ENCODE peak calls at places on chromosomes 3 and 15, in five cellular contexts. I is HepG2, G is K562, B is GM12878, Q is SK-N-SH. L is an unnamed sample.

GRCh38 chr3:134058728-134059601 is 29.2 kb upstream of the SLCO2A1 start:
- DNase-seq in B (no peak), G (no peak), Q (no peak), I (no peak), L (no peak)

GRCh38 chr3:20576228-20576627 is 390.2 kb upstream of the SGO1 start:
- DNase-seq in I (no peak), Q (no peak), B (no peak), G (no peak), L (no peak)

GRCh38 chr3:160885791-160886286 is 129.8 kb downstream of the PPM1L start:
- DNase-seq in B (peak; percentile 13), I (peak; percentile 1), Q (no peak), G (peak; percentile 24), L (no peak)

GRCh38 chr15:36810656-36811449 is 231.4 kb downstream of the CDIN1 start:
- DNase-seq in G (peak; percentile 36), Q (no peak), B (no peak), I (no peak), L (no peak)

GRCh38 chr3:58383476-58383875 is 50.2 kb downstream of the PDHB start:
- DNase-seq in I (no peak), G (no peak), Q (no peak), B (no peak), L (no peak)

GRCh38 chr3:194396897-194397756 is 1.9 kb downstream of the GP5 start:
- DNase-seq in B (no peak), G (no peak), I (no peak), Q (no peak), L (peak; percentile 22)

GRCh38 chr15:31299588-31300207 is 26.9 kb upstream of the KLF13 start:
- DNase-seq in G (no peak), Q (no peak), B (no peak), I (no peak), L (no peak)

GRCh38 chr3:188775412-188775811 is 396.4 kb upstream of the TPRG1 start:
- DNase-seq in G (no peak), Q (no peak), B (no peak), I (no peak), L (no peak)

GRCh38 chr3:23202203-23202920 is 765 bp upstream of the UBE2E2 start:
- DNase-seq in G (no peak), B (no peak), Q (no peak), I (no peak), L (peak; percentile 36)

GRCh38 chr15:56794923-56795329 is 61.6 kb upstream of the ZNF280D start:
- DNase-seq in I (no peak), Q (no peak), B (no peak), G (no peak), L (no peak)

GRCh38 chr3:13013151-13013561 is 60.1 kb downstream of the IQSEC1 start:
- DNase-seq in G (peak; percentile 77), I (no peak), B (no peak), Q (no peak), L (no peak)

DNA sequence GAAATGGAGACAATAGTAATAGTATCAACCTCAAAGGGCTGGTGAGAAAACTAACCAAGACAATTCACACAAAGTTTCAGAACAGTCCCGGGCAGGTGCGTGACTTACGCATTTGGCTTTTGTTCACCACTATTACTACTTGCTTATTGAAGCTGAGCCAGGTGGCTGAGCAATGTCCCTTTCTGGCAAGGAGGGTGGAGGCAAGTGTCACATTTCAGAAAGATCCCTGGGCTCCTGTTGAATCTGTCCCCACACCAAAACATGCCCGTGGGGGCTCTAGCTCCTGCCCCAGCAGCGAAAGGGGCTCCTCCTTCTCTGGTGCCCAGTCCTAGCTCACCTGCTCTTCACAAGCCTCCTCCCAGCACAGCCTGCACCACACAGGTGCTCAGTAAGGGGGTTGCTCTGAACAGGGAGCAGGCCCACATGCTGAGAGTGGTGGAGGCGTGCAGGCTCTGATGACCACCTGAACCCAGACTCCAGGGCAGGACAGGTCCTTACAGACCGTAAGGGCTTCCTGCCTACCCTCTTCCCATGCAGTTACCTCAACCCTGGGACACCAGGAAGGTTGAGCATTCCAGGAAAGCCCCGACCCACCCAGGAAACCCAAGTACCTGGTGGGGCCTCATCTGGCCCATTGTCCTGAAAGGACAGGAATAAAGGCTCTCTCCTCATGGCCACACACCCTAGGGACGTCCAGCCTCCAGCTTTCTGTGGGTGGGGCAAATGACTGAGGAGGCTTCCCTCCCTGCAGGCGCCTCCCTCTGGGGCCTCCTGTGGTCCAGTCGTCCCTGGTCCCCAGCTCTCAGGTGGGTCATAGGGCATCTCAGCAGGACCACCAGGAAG is 32.6 kb downstream of the SEMA7A start:
- DNase-seq in I (no peak), B (peak; percentile 75), G (no peak), Q (no peak), L (no peak)
- TF ChIP-seq GABPA in I (no peak), B (no peak), G (no peak), Q (no peak), L (no peak)

GRCh38 chr3:195856410-195857084 is 44.8 kb upstream of the MUC4 start:
- DNase-seq in G (peak; percentile 89), I (no peak), Q (no peak), B (no peak), L (peak; percentile 65)

GRCh38 chr3:195853036-195853435 is 41.3 kb upstream of the MUC4 start:
- DNase-seq in Q (no peak), I (no peak), B (no peak), G (no peak), L (no peak)

GRCh38 chr3:195853930-195854478 is 42.3 kb upstream of the MUC4 start:
- DNase-seq in Q (no peak), I (no peak), G (no peak), B (no peak), L (no peak)

GRCh38 chr3:195855471-195856409 is 44.0 kb upstream of the MUC4 start:
- DNase-seq in Q (no peak), G (no peak), I (no peak), B (no peak), L (no peak)

GRCh38 chr3:195854628-195855300 is 43.0 kb upstream of the MUC4 start:
- DNase-seq in I (no peak), G (peak; percentile 54), Q (no peak), B (no peak), L (no peak)
- H3K4me3 ChIP-seq in I (no peak overlapping the region), G (no peak overlapping the region), Q (no peak overlapping the region), B (no peak overlapping the region), L (no peak overlapping the region)

DNA sequence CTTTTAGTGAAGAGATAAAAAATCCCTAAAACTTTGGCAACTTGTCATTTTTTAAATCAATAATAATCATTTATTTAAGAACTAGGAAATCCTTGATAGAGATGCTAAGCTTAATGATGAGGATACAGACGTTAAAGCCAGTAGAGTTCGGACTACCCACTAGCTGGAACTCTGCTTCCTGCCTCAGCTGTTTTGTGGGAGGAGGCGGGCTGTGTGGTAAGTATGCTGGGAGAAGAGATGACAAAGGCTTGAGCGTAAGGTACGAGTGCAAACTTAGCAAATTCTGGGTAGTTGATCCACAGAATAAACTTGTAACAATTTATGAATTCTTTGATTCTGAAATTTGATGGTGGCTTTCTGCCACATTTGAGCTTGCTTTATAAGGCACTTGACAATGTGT is 111.2 kb upstream of the NANOGP8 start:
- DNase-seq in B (no peak), I (no peak), Q (no peak), G (no peak), L (no peak)
- TF ChIP-seq REST in B (no peak), I (no peak), Q (no peak), G (no peak), L (no peak)

GRCh38 chr3:197507081-197507480 is 48.7 kb downstream of the BDH1 start:
- DNase-seq in G (no peak), B (no peak), I (no peak), Q (no peak), L (no peak)
- TF ChIP-seq GABPA in G (no peak), B (no peak), I (no peak), Q (no peak), L (no peak)

DNA sequence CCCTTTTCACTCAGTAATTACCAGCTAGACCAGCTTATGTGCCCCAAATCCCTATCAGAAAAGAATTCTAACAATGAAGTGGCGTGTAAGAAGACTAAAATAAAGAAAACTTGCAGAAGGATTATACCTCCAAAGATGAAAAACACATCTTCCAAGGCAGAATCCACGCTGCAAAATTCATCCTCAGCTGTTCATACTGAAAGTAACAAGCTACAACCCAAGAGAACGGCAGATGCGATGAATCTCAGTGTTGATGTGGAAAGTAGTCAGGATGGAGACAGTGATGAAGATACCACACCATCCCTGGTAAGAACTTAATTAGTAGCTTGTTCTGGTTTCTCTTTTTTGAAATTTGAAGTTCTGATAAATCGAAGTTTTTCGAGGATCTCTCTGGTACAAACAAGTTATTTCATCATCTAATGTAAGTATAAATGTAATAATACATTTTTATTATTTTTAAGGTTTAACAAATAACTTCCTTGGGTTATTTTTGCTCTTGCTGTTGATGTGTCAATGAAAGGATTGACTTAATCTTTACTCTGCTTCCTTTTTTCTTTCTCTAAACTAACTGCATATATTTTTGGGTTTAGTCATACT is 1.4 kb downstream of the WDR76 start:
- DNase-seq in Q (peak; percentile 23), G (no peak), I (no peak), B (no peak), L (no peak)
- H3K4me3 ChIP-seq in Q (peak overlapping the region; percentile 66), G (peak overlapping the region; percentile 64), I (no peak overlapping the region), B (peak overlapping the region; percentile 73), L (peak overlapping the region; percentile 83)

GRCh38 chr3:151445283-151446001 is 15.4 kb downstream of the IGSF10 start:
- DNase-seq in B (no peak), G (no peak), Q (no peak), I (no peak), L (peak; percentile 83)
- TF ChIP-seq REST in B (no peak), G (no peak), Q (no peak), I (no peak), L (no peak)

GRCh38 chr3:46456118-46456517 is 8.6 kb downstream of the LTF start:
- DNase-seq in G (no peak), I (no peak), Q (no peak), B (no peak), L (no peak)
- TF ChIP-seq GABPA in G (no peak), I (no peak), Q (no peak), B (no peak), L (no peak)

DNA sequence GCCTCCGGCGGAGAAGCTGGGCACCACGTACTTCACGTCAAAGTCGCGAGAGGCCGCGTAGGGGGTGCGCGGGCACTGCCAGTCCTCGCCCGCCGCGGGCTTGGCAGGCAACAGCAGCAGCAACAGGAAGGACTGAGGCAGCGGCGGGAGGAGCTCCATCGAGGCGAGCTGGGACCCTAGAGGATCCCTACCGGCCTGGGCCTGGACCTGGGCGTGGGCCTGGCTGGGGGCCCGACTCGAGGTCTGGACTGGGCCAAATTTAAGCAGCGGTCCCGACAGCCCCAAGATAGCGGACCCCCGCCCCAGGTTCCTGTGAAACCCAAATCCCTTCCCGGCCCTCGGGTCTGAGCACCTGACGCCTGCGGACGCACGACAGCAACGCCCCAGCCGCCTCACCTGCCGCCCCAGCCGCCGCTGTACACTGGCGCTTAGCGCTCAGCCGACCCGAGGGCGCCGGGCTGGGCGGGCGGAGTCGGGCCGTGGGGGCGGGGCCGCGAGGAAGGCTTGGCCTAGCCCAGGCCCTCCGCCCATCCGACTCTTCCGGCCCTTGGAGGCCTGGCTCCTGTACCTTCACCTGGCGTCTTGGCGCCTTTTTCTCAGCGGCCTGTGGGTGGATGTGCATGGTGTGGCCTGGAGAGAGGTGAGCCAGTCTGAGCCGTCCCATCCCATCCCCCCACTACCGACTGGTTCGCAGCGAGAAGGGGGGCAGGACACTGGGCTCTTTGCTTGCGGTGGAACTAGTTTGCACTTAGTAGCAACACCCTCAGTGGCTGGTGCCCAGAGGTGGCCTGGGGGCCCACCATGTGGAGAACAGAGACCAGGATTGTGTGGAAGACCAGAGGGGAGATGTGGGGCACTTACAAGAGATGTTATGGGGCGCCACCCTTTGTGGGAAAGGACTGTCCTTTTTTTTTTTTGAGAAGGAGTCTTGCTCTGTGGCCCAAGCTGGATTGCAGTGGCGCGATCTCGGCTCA is at the start of gene MST1R:
- DNase-seq in G (peak; percentile 90), B (peak; percentile 28), I (peak; percentile 27), Q (no peak), L (no peak)
- H3K4me3 ChIP-seq in G (peak within 1 kb of the TSS; percentile 40), B (peak within 1 kb of the TSS; percentile 60), I (peak within 1 kb of the TSS; percentile 34), Q (no peak within 1 kb of the TSS), L (no peak within 1 kb of the TSS)

L was measured in HL-60.